ENCODE peak calls at places on chromosomes 4 and X, in seven cellular contexts. One of them, this sample, is unnamed.

GRCh38 chr4:108619372-108620100 is 840 bp upstream of the RPL34 start:
- DNase-seq in IMR-90: no peak
- DNase-seq in neuronal stem cell: no peak
- DNase-seq in trophoblast cell: no peak
- DNase-seq in H1: no peak
- DNase-seq in H9: no peak
- DNase-seq in mesenchymal stem cell: no peak
- DNase-seq in this sample: no peak

GRCh38 chr4:98566491-98567008 is 91.9 kb downstream of the TSPAN5 start:
- DNase-seq in H9: no peak
- DNase-seq in mesenchymal stem cell: peak
- DNase-seq in IMR-90: peak
- DNase-seq in neuronal stem cell: no peak
- DNase-seq in trophoblast cell: no peak
- DNase-seq in H1: no peak
- DNase-seq in this sample: peak

GRCh38 chr4:140739971-140740370 is 16.2 kb downstream of the TBC1D9 start:
- DNase-seq in trophoblast cell: no peak
- DNase-seq in H1: no peak
- DNase-seq in mesenchymal stem cell: no peak
- DNase-seq in IMR-90: no peak
- DNase-seq in neuronal stem cell: no peak
- DNase-seq in H9: no peak
- DNase-seq in this sample: peak

GRCh38 chr4:8780086-8780485 is 91.6 kb downstream of the HMX1 start:
- DNase-seq in IMR-90: no peak
- DNase-seq in trophoblast cell: no peak
- DNase-seq in H1: no peak
- DNase-seq in mesenchymal stem cell: no peak
- DNase-seq in H9: no peak
- DNase-seq in neuronal stem cell: no peak
- DNase-seq in this sample: no peak

GRCh38 chr4:24702266-24702665 is 93.1 kb upstream of the SOD3 start:
- DNase-seq in H9: no peak
- DNase-seq in H1: no peak
- DNase-seq in neuronal stem cell: no peak
- DNase-seq in trophoblast cell: no peak
- DNase-seq in mesenchymal stem cell: no peak
- DNase-seq in IMR-90: no peak
- DNase-seq in this sample: no peak

GRCh38 chrX:116806288-116806802 is 343.6 kb upstream of the CT83 start:
- DNase-seq in mesenchymal stem cell: no peak
- DNase-seq in IMR-90: no peak
- DNase-seq in trophoblast cell: no peak
- DNase-seq in H1: no peak
- DNase-seq in neuronal stem cell: no peak
- DNase-seq in H9: peak
- DNase-seq in this sample: peak

GRCh38 chrX:2679534-2680485 is 11.3 kb upstream of the CD99 start:
- DNase-seq in H9: no peak
- DNase-seq in neuronal stem cell: no peak
- DNase-seq in mesenchymal stem cell: peak
- DNase-seq in trophoblast cell: no peak
- DNase-seq in IMR-90: peak
- DNase-seq in H1: no peak
- DNase-seq in this sample: no peak

GRCh38 chr4:140296871-140297570 is 76.4 kb upstream of the SCOC start:
- DNase-seq in H9: no peak
- DNase-seq in neuronal stem cell: no peak
- DNase-seq in trophoblast cell: no peak
- DNase-seq in mesenchymal stem cell: peak
- DNase-seq in IMR-90: no peak
- DNase-seq in H1: no peak
- DNase-seq in this sample: peak

GRCh38 chr4:137343221-137343620 is 189.1 kb downstream of the PCDH18 start:
- DNase-seq in H1: no peak
- DNase-seq in neuronal stem cell: no peak
- DNase-seq in IMR-90: peak
- DNase-seq in H9: no peak
- DNase-seq in trophoblast cell: peak
- DNase-seq in mesenchymal stem cell: no peak
- DNase-seq in this sample: peak

GRCh38 chr4:38179690-38180299 is 219.6 kb downstream of the PTTG2 start:
- DNase-seq in H9: peak
- DNase-seq in neuronal stem cell: peak
- DNase-seq in H1: peak
- DNase-seq in trophoblast cell: peak
- DNase-seq in mesenchymal stem cell: peak
- DNase-seq in IMR-90: peak
- DNase-seq in this sample: peak

GRCh38 chrX:15150578-15150977 is 119.3 kb downstream of the ASB9 start:
- DNase-seq in trophoblast cell: no peak
- DNase-seq in mesenchymal stem cell: no peak
- DNase-seq in H9: no peak
- DNase-seq in neuronal stem cell: no peak
- DNase-seq in IMR-90: no peak
- DNase-seq in H1: no peak
- DNase-seq in this sample: no peak

GRCh38 chrX:15146515-15146914 is 123.4 kb downstream of the ASB9 start:
- DNase-seq in neuronal stem cell: no peak
- DNase-seq in IMR-90: no peak
- DNase-seq in mesenchymal stem cell: peak
- DNase-seq in H1: no peak
- DNase-seq in trophoblast cell: peak
- DNase-seq in H9: peak
- DNase-seq in this sample: peak

DNA sequence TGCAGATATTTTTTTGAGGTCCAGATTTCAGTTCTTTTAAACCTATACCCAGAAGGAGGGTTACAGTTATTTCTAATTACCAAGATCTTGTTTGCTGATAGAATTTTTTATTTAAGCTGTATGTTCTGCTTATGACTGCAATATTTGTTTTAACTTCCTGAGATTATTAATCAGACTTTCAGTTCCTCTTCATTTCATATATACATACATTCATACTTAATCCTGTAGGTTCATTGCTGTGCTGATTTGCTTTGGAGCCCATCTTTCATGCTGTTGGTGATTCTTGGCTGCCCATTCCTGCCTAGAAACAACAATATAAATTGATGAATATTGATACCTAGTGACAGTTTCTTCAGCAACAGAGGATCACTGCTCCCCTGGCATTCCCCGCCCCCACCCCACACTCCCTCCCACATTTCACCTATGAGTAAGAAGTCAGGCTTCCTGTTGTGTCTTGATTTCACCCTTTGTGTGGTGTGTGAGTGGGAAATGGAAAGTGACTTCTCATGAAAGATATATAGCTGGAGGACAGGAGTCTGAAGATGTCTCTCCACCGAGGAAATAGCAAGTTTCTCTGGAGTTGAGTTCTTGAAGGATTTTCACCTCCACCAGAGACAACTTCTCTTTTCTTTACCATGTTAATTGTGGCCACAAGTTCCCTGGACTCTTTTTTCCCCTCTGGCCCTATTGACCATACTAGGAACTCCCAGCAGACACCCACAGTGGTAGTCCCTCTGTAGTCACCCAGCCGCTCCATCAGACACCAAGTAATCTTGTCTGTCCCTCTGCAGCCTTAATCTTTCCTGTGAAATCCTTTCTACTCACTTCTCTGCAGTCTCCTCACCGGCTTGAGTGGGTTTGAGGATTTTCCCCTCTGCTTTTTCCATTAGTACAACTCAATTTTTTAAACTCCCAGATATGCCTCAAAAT is 118.4 kb downstream of the ASB9 start:
- DNase-seq in H9: no peak
- DNase-seq in neuronal stem cell: no peak
- DNase-seq in H1: no peak
- DNase-seq in mesenchymal stem cell: no peak
- DNase-seq in trophoblast cell: no peak
- DNase-seq in IMR-90: no peak
- DNase-seq in this sample: peak
- H2AK5ac ChIP-seq in H9: no peak
- H2AK5ac ChIP-seq in neuronal stem cell: no peak
- H2AK5ac ChIP-seq in H1: no peak
- H2AK5ac ChIP-seq in mesenchymal stem cell: no peak
- H2AK5ac ChIP-seq in trophoblast cell: no peak
- H2AK5ac ChIP-seq in IMR-90: no peak
- H2AK5ac ChIP-seq in this sample: no peak

GRCh38 chrX:112846787-112847186 is 6.2 kb upstream of the AMOT start:
- DNase-seq in H9: no peak
- DNase-seq in trophoblast cell: no peak
- DNase-seq in H1: no peak
- DNase-seq in neuronal stem cell: no peak
- DNase-seq in mesenchymal stem cell: no peak
- DNase-seq in IMR-90: no peak
- DNase-seq in this sample: no peak

GRCh38 chrX:112851806-112852205 is 11.2 kb upstream of the AMOT start:
- DNase-seq in neuronal stem cell: no peak
- DNase-seq in IMR-90: peak
- DNase-seq in trophoblast cell: peak
- DNase-seq in H1: no peak
- DNase-seq in H9: no peak
- DNase-seq in mesenchymal stem cell: peak
- DNase-seq in this sample: no peak

GRCh38 chrX:112852850-112853249 is 12.2 kb upstream of the AMOT start:
- DNase-seq in neuronal stem cell: no peak
- DNase-seq in mesenchymal stem cell: no peak
- DNase-seq in H9: no peak
- DNase-seq in IMR-90: no peak
- DNase-seq in H1: no peak
- DNase-seq in trophoblast cell: no peak
- DNase-seq in this sample: no peak

GRCh38 chrX:112849010-112849409 is 8.4 kb upstream of the AMOT start:
- DNase-seq in trophoblast cell: no peak
- DNase-seq in H9: no peak
- DNase-seq in neuronal stem cell: no peak
- DNase-seq in IMR-90: peak
- DNase-seq in H1: no peak
- DNase-seq in mesenchymal stem cell: peak
- DNase-seq in this sample: no peak

DNA sequence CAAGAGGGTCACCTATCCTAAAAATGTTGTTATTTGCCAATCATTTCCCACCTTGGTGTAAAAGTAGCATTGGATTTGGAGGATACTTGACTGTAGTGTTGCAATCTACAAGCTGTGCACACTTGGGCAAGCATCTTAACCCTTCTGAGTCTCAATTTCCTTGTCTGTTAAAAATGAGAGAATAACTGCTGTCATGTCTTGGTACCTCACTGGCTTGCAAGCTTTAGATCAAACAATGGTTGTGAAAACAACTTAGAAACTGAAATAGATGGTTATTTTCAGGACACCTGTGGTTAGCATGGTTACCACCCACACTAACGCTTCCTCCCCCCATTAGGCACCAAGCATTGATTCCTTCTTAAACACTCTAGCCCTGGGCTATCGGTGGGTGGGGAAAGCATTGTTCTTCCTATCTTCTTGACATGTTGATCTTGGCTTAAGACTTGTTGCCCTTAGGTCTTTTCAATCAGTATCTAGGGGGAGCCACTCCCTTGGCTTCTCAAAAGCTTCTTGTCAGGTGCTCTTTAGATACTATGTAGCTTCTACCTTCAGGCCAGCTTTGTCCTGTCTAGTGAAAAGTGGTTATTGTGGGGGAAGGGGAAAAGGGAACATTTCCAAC is 10.6 kb upstream of the AMOT start:
- DNase-seq in H1: no peak
- DNase-seq in IMR-90: no peak
- DNase-seq in H9: peak
- DNase-seq in neuronal stem cell: no peak
- DNase-seq in mesenchymal stem cell: no peak
- DNase-seq in trophoblast cell: no peak
- DNase-seq in this sample: peak
- H2AK5ac ChIP-seq in H1: no peak
- H2AK5ac ChIP-seq in IMR-90: no peak
- H2AK5ac ChIP-seq in H9: no peak
- H2AK5ac ChIP-seq in neuronal stem cell: no peak
- H2AK5ac ChIP-seq in mesenchymal stem cell: no peak
- H2AK5ac ChIP-seq in trophoblast cell: no peak
- H2AK5ac ChIP-seq in this sample: no peak

GRCh38 chrX:13520441-13520840 is 49.0 kb upstream of the EGFL6 start:
- DNase-seq in IMR-90: no peak
- DNase-seq in mesenchymal stem cell: no peak
- DNase-seq in neuronal stem cell: no peak
- DNase-seq in H1: no peak
- DNase-seq in H9: no peak
- DNase-seq in trophoblast cell: no peak
- DNase-seq in this sample: no peak
- H2AK5ac ChIP-seq in IMR-90: no peak
- H2AK5ac ChIP-seq in mesenchymal stem cell: no peak
- H2AK5ac ChIP-seq in neuronal stem cell: no peak
- H2AK5ac ChIP-seq in H1: no peak
- H2AK5ac ChIP-seq in H9: no peak
- H2AK5ac ChIP-seq in trophoblast cell: no peak
- H2AK5ac ChIP-seq in this sample: no peak

DNA sequence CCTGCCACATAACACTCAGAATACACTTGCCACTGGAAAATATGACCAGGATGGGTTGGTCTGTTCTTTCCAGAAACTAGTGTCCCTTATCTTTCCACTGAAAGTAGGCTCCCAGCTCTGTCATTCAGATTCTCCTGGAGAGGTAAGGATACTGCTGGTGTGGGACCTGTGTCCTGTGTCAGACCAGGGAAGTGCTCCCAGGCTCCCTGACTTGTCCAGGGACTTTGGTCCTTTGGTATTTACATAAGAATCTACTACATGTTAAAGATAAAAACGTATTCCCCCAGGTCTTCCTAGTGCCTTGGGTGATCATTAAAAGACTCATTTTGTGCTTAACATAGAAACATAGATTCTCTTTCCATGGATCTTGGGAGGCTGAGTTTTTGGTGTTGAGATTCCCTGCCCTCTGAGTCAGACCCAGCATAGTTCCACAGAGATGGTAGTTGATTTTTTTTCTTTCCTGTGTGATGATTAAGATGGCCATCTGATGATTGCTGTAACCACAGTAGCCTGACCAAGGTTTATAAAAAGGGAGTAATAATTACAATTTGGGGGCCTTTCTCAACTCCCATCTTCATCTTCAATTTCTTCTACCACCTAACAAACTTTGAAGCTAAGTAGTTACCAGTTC is 159.8 kb upstream of the JADE1 start:
- DNase-seq in H1: no peak
- DNase-seq in neuronal stem cell: no peak
- DNase-seq in IMR-90: peak
- DNase-seq in mesenchymal stem cell: peak
- DNase-seq in H9: no peak
- DNase-seq in trophoblast cell: peak
- DNase-seq in this sample: no peak
- H2AK5ac ChIP-seq in H1: peak
- H2AK5ac ChIP-seq in neuronal stem cell: no peak
- H2AK5ac ChIP-seq in IMR-90: peak
- H2AK5ac ChIP-seq in mesenchymal stem cell: peak
- H2AK5ac ChIP-seq in H9: no peak
- H2AK5ac ChIP-seq in trophoblast cell: no peak
- H2AK5ac ChIP-seq in this sample: no peak

This sample was measured in mesendoderm.